ENCODE peak calls at places on chromosomes 3 and 15, in four cellular contexts. One of them, this sample, is unnamed.

GRCh38 chr15:87736921-87737389 is 519.6 kb downstream of the NTRK3 start:
- DNase-seq in pancreas: no peak
- DNase-seq in heart right ventricle: no peak
- DNase-seq in esophagus squamous epithelium: no peak
- DNase-seq in this sample: peak; percentile 27

GRCh38 chr15:100690032-100690785 is 87.8 kb downstream of the ASB7 start:
- DNase-seq in esophagus squamous epithelium: no peak
- DNase-seq in pancreas: peak; percentile 11
- DNase-seq in heart right ventricle: no peak
- DNase-seq in this sample: no peak

GRCh38 chr3:194328080-194328571 is 23.0 kb downstream of the CPN2 start:
- DNase-seq in esophagus squamous epithelium: no peak
- DNase-seq in heart right ventricle: no peak
- DNase-seq in pancreas: no peak
- DNase-seq in this sample: no peak

GRCh38 chr15:72315706-72316370 is 4.1 kb downstream of the CELF6 start:
- DNase-seq in esophagus squamous epithelium: no peak
- DNase-seq in pancreas: no peak
- DNase-seq in heart right ventricle: no peak
- DNase-seq in this sample: no peak

GRCh38 chr3:29064085-29064484 is 216.8 kb upstream of the RBMS3 start:
- DNase-seq in esophagus squamous epithelium: no peak
- DNase-seq in pancreas: no peak
- DNase-seq in heart right ventricle: no peak
- DNase-seq in this sample: no peak

GRCh38 chr3:78762121-78762520 is 1005.7 kb downstream of the ROBO1 start:
- DNase-seq in esophagus squamous epithelium: no peak
- DNase-seq in pancreas: no peak
- DNase-seq in heart right ventricle: no peak
- DNase-seq in this sample: no peak

GRCh38 chr15:57048930-57049550 is 130.6 kb downstream of the TCF12 start:
- DNase-seq in pancreas: no peak
- DNase-seq in esophagus squamous epithelium: no peak
- DNase-seq in heart right ventricle: no peak
- DNase-seq in this sample: no peak

GRCh38 chr3:13420817-13421755 is 964 bp upstream of the NUP210 start:
- DNase-seq in heart right ventricle: no peak
- DNase-seq in pancreas: no peak
- DNase-seq in esophagus squamous epithelium: peak; percentile 24
- DNase-seq in this sample: peak; percentile 72

GRCh38 chr3:69290006-69290405 is 95.9 kb downstream of the FRMD4B start:
- DNase-seq in heart right ventricle: peak; percentile 32
- DNase-seq in pancreas: no peak
- DNase-seq in esophagus squamous epithelium: no peak
- DNase-seq in this sample: no peak

GRCh38 chr15:80991446-80991845 is 1.8 kb upstream of the MESD start:
- DNase-seq in heart right ventricle: peak; percentile 32
- DNase-seq in pancreas: no peak
- DNase-seq in esophagus squamous epithelium: no peak
- DNase-seq in this sample: peak; percentile 24

GRCh38 chr3:136171097-136171542 is 25.0 kb downstream of the MSL2 start:
- DNase-seq in pancreas: no peak
- DNase-seq in esophagus squamous epithelium: no peak
- DNase-seq in heart right ventricle: no peak
- DNase-seq in this sample: no peak

DNA sequence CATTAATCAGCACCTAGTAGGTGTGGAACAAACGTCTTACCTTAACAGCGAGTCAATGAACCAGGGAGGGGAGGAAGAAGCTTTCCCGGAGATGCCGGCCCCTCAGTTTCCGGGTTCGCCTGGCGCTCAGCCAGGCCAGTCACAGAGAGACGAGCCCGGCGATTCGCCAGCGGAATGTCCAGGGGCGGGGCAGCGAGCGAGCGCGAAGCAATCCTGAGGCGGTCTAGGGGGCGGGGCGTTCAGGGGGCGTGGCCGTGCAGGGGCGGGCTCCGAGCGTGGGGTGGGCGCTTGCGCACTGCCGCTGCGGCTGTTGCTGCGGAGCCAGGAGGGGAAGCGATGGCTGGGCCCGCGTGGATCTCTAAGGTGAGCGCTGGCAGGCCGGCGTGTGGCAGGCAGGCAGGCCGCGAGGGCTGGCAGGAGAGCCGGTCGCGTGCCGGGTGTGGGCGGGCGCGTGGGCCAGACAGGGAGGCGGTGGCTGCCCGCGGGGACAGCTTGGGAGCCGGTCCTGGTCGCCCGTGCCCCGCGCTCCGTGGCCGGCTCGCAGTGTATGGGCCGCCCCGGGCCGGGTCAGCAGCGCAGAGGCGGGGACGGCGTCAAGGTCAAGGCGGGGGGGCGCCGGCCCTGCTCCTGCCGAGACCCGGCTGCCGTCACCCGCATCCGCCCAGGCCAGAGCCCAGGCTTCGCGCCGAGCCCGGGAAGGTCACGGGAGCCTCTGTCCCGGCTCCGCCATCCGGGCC is at the start of gene IDH3A:
- DNase-seq in heart right ventricle: peak; percentile 100
- DNase-seq in esophagus squamous epithelium: peak; percentile 82
- DNase-seq in pancreas: peak; percentile 100
- DNase-seq in this sample: peak; percentile 100
- H3K27ac ChIP-seq in heart right ventricle: peak within 1 kb of the TSS; percentile 95
- H3K27ac ChIP-seq in esophagus squamous epithelium: peak within 1 kb of the TSS; percentile 92
- H3K27ac ChIP-seq in pancreas: peak within 1 kb of the TSS; percentile 51
- H3K27ac ChIP-seq in this sample: peak within 1 kb of the TSS; percentile 77

GRCh38 chr3:15064299-15064834 is 748 bp downstream of the MRPS25 start:
- DNase-seq in esophagus squamous epithelium: no peak
- DNase-seq in heart right ventricle: no peak
- DNase-seq in pancreas: no peak
- DNase-seq in this sample: peak; percentile 19
- H3K27ac ChIP-seq in esophagus squamous epithelium: peak overlapping the region; percentile 83
- H3K27ac ChIP-seq in heart right ventricle: peak overlapping the region; percentile 78
- H3K27ac ChIP-seq in pancreas: peak overlapping the region; percentile 58
- H3K27ac ChIP-seq in this sample: peak overlapping the region; percentile 87

GRCh38 chr15:55587321-55588069 is 650 bp downstream of the PYGO1 start:
- DNase-seq in heart right ventricle: no peak
- DNase-seq in pancreas: no peak
- DNase-seq in esophagus squamous epithelium: no peak
- DNase-seq in this sample: no peak
- H3K27ac ChIP-seq in heart right ventricle: no peak overlapping the region
- H3K27ac ChIP-seq in pancreas: no peak overlapping the region
- H3K27ac ChIP-seq in esophagus squamous epithelium: peak overlapping the region; percentile 91
- H3K27ac ChIP-seq in this sample: no peak overlapping the region

GRCh38 chr15:86163771-86164170 is 84.1 kb downstream of the AGBL1 start:
- DNase-seq in esophagus squamous epithelium: no peak
- DNase-seq in heart right ventricle: no peak
- DNase-seq in pancreas: no peak
- DNase-seq in this sample: no peak
- H3K27ac ChIP-seq in esophagus squamous epithelium: peak overlapping the region; percentile 58
- H3K27ac ChIP-seq in heart right ventricle: peak overlapping the region; percentile 36
- H3K27ac ChIP-seq in pancreas: no peak overlapping the region
- H3K27ac ChIP-seq in this sample: no peak overlapping the region